ENCODE peak calls at places on chromosomes 1 and 21, in nine cellular contexts. F, S, Z, P, B, L, C, T and V are unnamed samples.

GRCh38 chr1:212260557-212261342 is 24.5 kb upstream of the PPP2R5A start:
- DNase-seq in F (no peak), S (no peak), Z (no peak), P (no peak), B (no peak), L (peak; percentile 99), C (no peak), T (no peak), V (no peak)

GRCh38 chr21:29105218-29105617 is 25.2 kb upstream of the MAP3K7CL start:
- DNase-seq in F (no peak), S (no peak), Z (no peak), P (no peak), B (no peak), L (peak; percentile 76), C (no peak), T (no peak), V (no peak)

GRCh38 chr1:112513112-112513870 is 4.5 kb downstream of the WNT2B start:
- DNase-seq in F (peak; percentile 58), S (no peak), Z (no peak), P (peak; percentile 39), B (no peak), L (no peak), C (no peak), T (peak; percentile 33), V (no peak)

GRCh38 chr1:9275567-9276034 is 17.1 kb upstream of the SPSB1 start:
- DNase-seq in F (peak; percentile 89), S (peak; percentile 85), Z (no peak), P (no peak), B (no peak), L (no peak), C (no peak), T (peak; percentile 59), V (peak; percentile 57)

GRCh38 chr21:37770496-37770895 is 145.8 kb downstream of the KCNJ6 start:
- DNase-seq in F (no peak), S (no peak), Z (no peak), P (no peak), B (no peak), L (no peak), C (no peak), T (no peak), V (no peak)

GRCh38 chr21:25733859-25734653 is 648 bp downstream of the ATP5PF start:
- DNase-seq in F (no peak), S (no peak), Z (no peak), P (no peak), B (no peak), L (no peak), C (no peak), T (no peak), V (no peak)

GRCh38 chr1:78591971-78592370 is 28.3 kb upstream of the IFI44L start:
- DNase-seq in F (no peak), S (no peak), Z (no peak), P (no peak), B (no peak), L (no peak), C (no peak), T (no peak), V (no peak)

GRCh38 chr1:111455642-111456031 is 6.4 kb downstream of the ATP5PB start:
- DNase-seq in F (no peak), S (no peak), Z (no peak), P (no peak), B (no peak), L (no peak), C (no peak), T (no peak), V (no peak)

GRCh38 chr21:38439957-38440356 is 58.3 kb downstream of the ERG start:
- DNase-seq in F (no peak), S (no peak), Z (no peak), P (no peak), B (no peak), L (no peak), C (no peak), T (no peak), V (no peak)

GRCh38 chr1:33295023-33295422 is 25.9 kb downstream of the A3GALT2 start:
- DNase-seq in F (peak; percentile 42), S (no peak), Z (no peak), P (no peak), B (no peak), L (no peak), C (peak; percentile 76), T (no peak), V (peak; percentile 66)

GRCh38 chr1:189987509-189987908 is 490.2 kb downstream of the BRINP3 start:
- DNase-seq in F (no peak), S (no peak), Z (no peak), P (no peak), B (no peak), L (no peak), C (no peak), T (no peak), V (no peak)

GRCh38 chr1:8497196-8497878 is 179.4 kb downstream of the SLC45A1 start:
- DNase-seq in F (no peak), S (no peak), Z (no peak), P (no peak), B (no peak), L (no peak), C (no peak), T (no peak), V (no peak)

GRCh38 chr1:78464449-78464891 is 26.3 kb upstream of the PTGFR start:
- DNase-seq in F (no peak), S (no peak), Z (no peak), P (no peak), B (no peak), L (no peak), C (no peak), T (no peak), V (no peak)

DNA sequence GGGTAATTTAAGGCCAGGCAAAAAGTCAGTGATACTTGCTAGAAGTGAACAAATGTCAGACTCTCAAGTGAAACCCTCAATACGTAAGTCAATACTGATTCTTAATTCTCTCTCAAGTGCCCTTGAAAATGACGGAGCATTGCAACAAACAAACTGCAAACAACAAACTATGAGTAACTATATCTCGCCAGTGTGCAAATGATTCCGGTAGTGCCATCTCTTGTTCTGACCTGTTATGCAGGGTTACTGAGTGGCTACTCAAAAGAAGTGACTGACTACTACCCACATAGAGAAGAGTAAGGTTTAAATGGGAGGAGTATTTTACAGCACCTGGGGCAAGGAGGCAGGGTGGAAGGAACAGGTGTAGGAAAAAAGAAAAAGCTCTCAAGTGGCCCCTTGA is 1.6 kb downstream of the SLC19A2 start:
- DNase-seq in F (no peak), S (no peak), Z (no peak), P (no peak), B (no peak), L (no peak), C (no peak), T (no peak), V (no peak)
- H3K9me3 ChIP-seq in F (no peaks in the 10 kb centered on the region), S (no peaks in the 10 kb centered on the region), Z (no peaks in the 10 kb centered on the region), P (no peaks in the 10 kb centered on the region), B (no peaks in the 10 kb centered on the region), L (no peaks in the 10 kb centered on the region), C (no peaks in the 10 kb centered on the region), T (no peaks in the 10 kb centered on the region), V (no peaks in the 10 kb centered on the region)

DNA sequence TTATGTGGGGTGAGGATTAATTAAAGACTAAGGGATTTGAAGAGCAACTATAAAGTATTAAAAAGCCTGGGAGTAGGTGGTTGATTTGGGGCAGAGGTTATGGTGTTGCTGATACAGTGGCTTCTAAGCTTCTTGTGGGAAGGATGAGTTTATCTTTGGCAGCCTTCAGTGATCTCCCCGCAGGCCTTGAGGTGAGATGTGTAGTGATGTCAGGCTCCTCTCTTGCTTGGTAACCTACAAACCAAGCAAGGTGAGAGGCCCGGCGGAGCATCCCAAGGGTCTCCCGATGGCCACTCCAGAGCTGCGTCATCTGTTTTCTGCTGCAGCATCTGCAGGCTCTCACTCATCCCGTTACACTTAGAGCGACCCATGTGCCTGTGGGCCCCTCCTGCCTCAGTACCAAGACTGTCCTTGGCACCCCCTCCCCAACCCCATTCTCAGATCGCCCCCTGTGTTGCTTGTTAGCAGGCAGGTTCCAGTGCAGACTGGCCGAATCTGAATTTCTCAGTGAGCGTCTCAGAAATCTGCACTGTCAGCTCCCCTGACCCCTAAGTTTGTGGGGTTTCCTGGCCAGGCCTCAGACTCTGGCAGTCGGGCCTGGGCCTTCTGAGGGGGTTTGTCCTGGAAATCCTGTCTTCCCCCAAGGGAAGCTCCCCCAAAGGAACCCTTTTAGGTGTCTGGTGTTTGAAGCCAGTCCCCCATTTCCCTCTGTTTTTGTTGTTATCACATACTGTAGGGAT is 77.9 kb downstream of the GALNT2 start:
- DNase-seq in F (no peak), S (no peak), Z (no peak), P (no peak), B (no peak), L (no peak), C (no peak), T (no peak), V (no peak)
- H3K27ac ChIP-seq in F (no peak overlapping the region), S (peak overlapping the region; percentile 50), Z (peak overlapping the region; percentile 13), P (no peak overlapping the region), B (no peak overlapping the region), L (no peak overlapping the region), C (no peak overlapping the region), T (no peak overlapping the region), V (no peak overlapping the region)

DNA sequence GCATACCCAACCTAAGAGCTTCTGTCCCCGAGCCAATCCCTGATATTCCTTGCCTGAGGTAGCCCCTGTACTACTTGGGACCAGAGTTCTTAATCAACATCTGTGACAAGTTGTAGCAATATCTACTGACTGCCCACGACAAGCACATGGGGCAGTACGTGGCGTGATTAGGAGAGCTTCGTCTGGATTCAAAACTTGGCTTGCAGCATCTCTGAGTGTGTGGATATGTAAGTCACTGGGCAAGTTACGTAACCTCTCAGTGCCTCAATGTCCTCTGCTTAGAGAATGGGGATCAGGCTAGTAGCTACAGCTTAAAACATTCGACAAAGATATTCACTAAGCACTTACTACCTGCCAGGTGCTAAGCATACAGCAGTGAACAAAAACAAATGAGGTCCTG is 5.0 kb downstream of the HSPG2 start:
- DNase-seq in F (peak; percentile 58), S (no peak), Z (no peak), P (no peak), B (no peak), L (no peak), C (no peak), T (no peak), V (peak; percentile 93)
- H3K9me3 ChIP-seq in F (no peaks in the 10 kb centered on the region), S (no peaks in the 10 kb centered on the region), Z (no peaks in the 10 kb centered on the region), P (no peaks in the 10 kb centered on the region), B (no peaks in the 10 kb centered on the region), L (no peaks in the 10 kb centered on the region), C (no peaks in the 10 kb centered on the region), T (no peaks in the 10 kb centered on the region), V (no peaks in the 10 kb centered on the region)

GRCh38 chr1:19662313-19662712 is 2.4 kb upstream of the HTR6 start:
- DNase-seq in F (no peak), S (no peak), Z (no peak), P (no peak), B (no peak), L (no peak), C (no peak), T (no peak), V (no peak)

GRCh38 chr1:19665456-19666138 is 922 bp downstream of the HTR6 start:
- DNase-seq in F (no peak), S (no peak), Z (no peak), P (no peak), B (no peak), L (no peak), C (peak; percentile 84), T (no peak), V (no peak)

GRCh38 chr1:19664453-19665043 is at the start of gene HTR6:
- DNase-seq in F (no peak), S (no peak), Z (no peak), P (no peak), B (no peak), L (no peak), C (no peak), T (no peak), V (no peak)

GRCh38 chr1:19666139-19666465 is 1.4 kb downstream of the HTR6 start:
- DNase-seq in F (no peak), S (no peak), Z (no peak), P (no peak), B (no peak), L (no peak), C (no peak), T (no peak), V (no peak)

GRCh38 chr1:19665044-19665455 is 375 bp downstream of the HTR6 start:
- DNase-seq in F (no peak), S (no peak), Z (no peak), P (no peak), B (no peak), L (no peak), C (no peak), T (no peak), V (no peak)
- H3K27ac ChIP-seq in F (no peak overlapping the region), S (no peak overlapping the region), Z (no peak overlapping the region), P (no peak overlapping the region), B (no peak overlapping the region), L (no peak overlapping the region), C (no peak overlapping the region), T (no peak overlapping the region), V (no peak overlapping the region)